ENCODE peak calls at places on chromosomes 3 and 15, in nine cellular contexts. C is CD4-positive, CD25-positive, alpha-beta regulatory T cell; J is AG10803; Z is DND-41; K is skeletal muscle cell; G is retinal pigment epithelial cell; W is breast epithelium; S is CD8-positive, alpha-beta T cell; Q is prostate gland. T is an unnamed sample.

GRCh38 chr3:11665331-11665730 is 21.6 kb upstream of the VGLL4 start:
- DNase-seq in W (no peak), Z (no peak), Q (no peak), C (no peak), J (no peak), K (no peak), S (no peak), G (no peak), T (no peak)

GRCh38 chr3:100496711-100497261 is 4.4 kb downstream of the TMEM45A start:
- DNase-seq in Z (no peak), G (no peak), W (no peak), K (no peak), J (peak), C (no peak), Q (no peak), S (no peak), T (peak)

GRCh38 chr3:38556640-38557358 is 60.7 kb downstream of the EXOG start:
- DNase-seq in C (no peak), G (no peak), Z (no peak), S (no peak), Q (no peak), K (no peak), J (no peak), W (no peak), T (no peak)

GRCh38 chr3:114308830-114309229 is 15.0 kb downstream of the TIGIT start:
- DNase-seq in S (peak), J (no peak), Z (no peak), G (no peak), C (peak), Q (no peak), K (no peak), W (no peak), T (no peak)

GRCh38 chr15:91787198-91787597 is 66.3 kb upstream of the SLCO3A1 start:
- DNase-seq in C (no peak), S (no peak), K (no peak), W (no peak), Z (no peak), G (no peak), J (no peak), Q (no peak), T (no peak)

GRCh38 chr15:85474700-85475316 is 94.4 kb downstream of the AKAP13 start:
- DNase-seq in G (no peak), W (no peak), Z (no peak), S (no peak), C (no peak), Q (no peak), J (peak), K (no peak), T (peak)

GRCh38 chr15:51341366-51342248 is at the start of gene GLDN:
- DNase-seq in J (peak), W (no peak), Q (no peak), K (no peak), S (no peak), G (no peak), C (no peak), Z (no peak), T (no peak)

GRCh38 chr3:193830791-193831191 is 237.8 kb downstream of the OPA1 start:
- DNase-seq in Z (peak), S (no peak), K (no peak), G (no peak), Q (peak), J (no peak), W (no peak), C (no peak), T (no peak)

GRCh38 chr15:37015025-37015424 is 85.3 kb downstream of the MEIS2 start:
- DNase-seq in J (peak), W (no peak), Q (peak), K (no peak), Z (no peak), G (peak), S (no peak), C (no peak), T (no peak)

GRCh38 chr3:146189519-146190173 is 28.7 kb upstream of the PLOD2 start:
- DNase-seq in C (peak), S (no peak), W (no peak), Q (no peak), Z (peak), J (peak), G (no peak), K (no peak), T (peak)

GRCh38 chr3:65856907-65857306 is 181.8 kb downstream of the MAGI1 start:
- DNase-seq in Q (no peak), G (no peak), K (no peak), S (no peak), W (no peak), J (no peak), C (no peak), Z (no peak), T (no peak)

GRCh38 chr3:183446838-183447205 is 18.4 kb upstream of the MCF2L2 start:
- DNase-seq in G (no peak), K (no peak), Q (no peak), W (no peak), J (no peak), Z (no peak), S (no peak), C (no peak), T (no peak)

GRCh38 chr3:141305436-141305835 is 62.9 kb upstream of the ZBTB38 start:
- DNase-seq in Q (no peak), J (peak), S (no peak), Z (no peak), G (peak), C (peak), W (no peak), K (no peak), T (peak)

GRCh38 chr3:38317186-38317759 is 29.3 kb upstream of the XYLB start:
- DNase-seq in G (no peak), C (no peak), Q (no peak), W (no peak), Z (no peak), K (no peak), J (no peak), S (no peak), T (peak)

GRCh38 chr15:66835558-66835878 is 133.5 kb downstream of the SMAD6 start:
- DNase-seq in W (no peak), C (no peak), G (peak), K (no peak), J (peak), Z (no peak), Q (no peak), S (no peak), T (no peak)

GRCh38 chr3:114762144-114762543 is 384.9 kb downstream of the ZBTB20 start:
- DNase-seq in K (no peak), W (no peak), Z (no peak), Q (no peak), S (no peak), J (no peak), C (no peak), G (no peak), T (no peak)

GRCh38 chr3:30664884-30665283 is 58.5 kb downstream of the TGFBR2 start:
- DNase-seq in W (no peak), Z (peak), G (no peak), S (no peak), C (peak), J (no peak), Q (no peak), K (no peak), T (no peak)

GRCh38 chr15:31446546-31446945 is 119.9 kb downstream of the KLF13 start:
- DNase-seq in C (no peak), Z (no peak), G (no peak), S (no peak), J (no peak), K (no peak), W (no peak), Q (no peak), T (no peak)

GRCh38 chr3:16633948-16634347 is 28.7 kb upstream of the DAZL start:
- DNase-seq in Q (no peak), K (no peak), G (no peak), J (no peak), C (no peak), W (no peak), S (no peak), Z (no peak), T (no peak)

GRCh38 chr3:176570992-176571391 is 626.3 kb downstream of the TBL1XR1 start:
- DNase-seq in G (no peak), C (no peak), S (no peak), J (no peak), Z (no peak), K (no peak), Q (no peak), W (no peak), T (no peak)

GRCh38 chr3:12975748-12976522 is 97.3 kb downstream of the IQSEC1 start:
- DNase-seq in J (no peak), G (no peak), W (no peak), Z (no peak), S (no peak), C (no peak), Q (no peak), K (no peak), T (no peak)

GRCh38 chr3:172102123-172102882 is 62.9 kb downstream of the FNDC3B start:
- DNase-seq in S (peak), Q (no peak), Z (peak), G (no peak), C (peak), K (no peak), J (no peak), W (no peak), T (no peak)

GRCh38 chr3:142904639-142905441 is 16.0 kb upstream of the PCOLCE2 start:
- DNase-seq in S (no peak), Z (no peak), C (peak), J (no peak), K (no peak), G (no peak), W (no peak), Q (no peak), T (peak)

GRCh38 chr3:11288786-11289637 is 16.8 kb downstream of the ATG7 start:
- DNase-seq in W (no peak), K (peak), Z (peak), S (no peak), G (peak), Q (no peak), C (no peak), J (peak), T (peak)

GRCh38 chr15:73346735-73347312 is 21.9 kb downstream of the HCN4 start:
- DNase-seq in Q (peak), G (peak), K (peak), S (peak), J (no peak), Z (peak), W (peak), C (peak), T (peak)

GRCh38 chr3:155748611-155749365 is 3.9 kb upstream of the PLCH1 start:
- DNase-seq in K (no peak), Z (no peak), Q (no peak), G (no peak), S (no peak), C (no peak), J (peak), W (no peak), T (peak)

GRCh38 chr15:83786336-83786735 is 132.4 kb downstream of the ADAMTSL3 start:
- DNase-seq in S (no peak), Q (no peak), J (no peak), W (no peak), G (no peak), Z (no peak), C (no peak), K (no peak), T (no peak)

GRCh38 chr3:14522129-14522691 is 17.9 kb downstream of the GRIP2 start:
- DNase-seq in J (no peak), K (no peak), C (no peak), Q (no peak), Z (no peak), W (peak), G (no peak), S (no peak), T (no peak)

GRCh38 chr15:90862964-90863721 is 5.2 kb upstream of the FURIN start:
- DNase-seq in Z (no peak), C (no peak), W (no peak), S (no peak), J (peak), G (no peak), Q (no peak), K (no peak), T (peak)

GRCh38 chr3:32405155-32405554 is 13.5 kb downstream of the CMTM7 start:
- DNase-seq in Q (no peak), K (no peak), W (no peak), C (no peak), J (peak), S (no peak), Z (no peak), G (no peak), T (no peak)

GRCh38 chr15:90028376-90028775 is 27.3 kb downstream of the ZNF710 start:
- DNase-seq in S (no peak), G (no peak), C (no peak), K (no peak), W (no peak), Q (no peak), Z (no peak), J (no peak), T (no peak)

GRCh38 chr3:124360626-124361025 is 368.7 kb upstream of the ROPN1 start:
- DNase-seq in G (peak), C (no peak), K (no peak), J (no peak), Z (no peak), S (no peak), W (no peak), Q (no peak), T (no peak)

GRCh38 chr3:53160335-53160659 is 712 bp upstream of the PRKCD start:
- DNase-seq in Q (no peak), S (no peak), Z (no peak), G (no peak), K (no peak), J (no peak), C (no peak), W (no peak), T (no peak)
- H3K4me3 ChIP-seq in Q (peak), S (peak), Z (no peak), G (peak), K (peak), J (peak), C (peak), W (peak), T (peak)

GRCh38 chr3:195441051-195441450 is 1.8 kb downstream of the ACAP2 start:
- DNase-seq in Z (no peak), Q (no peak), S (no peak), K (no peak), G (no peak), J (no peak), W (no peak), C (no peak), T (no peak)

GRCh38 chr3:195441476-195441970 is 1.3 kb downstream of the ACAP2 start:
- DNase-seq in S (no peak), W (no peak), Q (no peak), K (no peak), G (no peak), C (peak), J (peak), Z (no peak), T (peak)

GRCh38 chr3:195441971-195442572 is 748 bp downstream of the ACAP2 start:
- DNase-seq in J (peak), Q (peak), W (no peak), Z (peak), K (no peak), S (peak), C (peak), G (no peak), T (peak)

GRCh38 chr3:195438371-195438770 is 4.4 kb downstream of the ACAP2 start:
- DNase-seq in S (no peak), Q (no peak), G (peak), K (no peak), W (no peak), Z (no peak), C (no peak), J (no peak), T (peak)

GRCh38 chr3:195440379-195440778 is 2.4 kb downstream of the ACAP2 start:
- DNase-seq in K (no peak), S (no peak), C (peak), G (no peak), W (no peak), Q (no peak), J (no peak), Z (no peak), T (no peak)
- H3K4me3 ChIP-seq in K (no peak), S (no peak), C (peak), G (no peak), W (no peak), Q (no peak), J (no peak), Z (no peak), T (peak)

GRCh38 chr15:58142827-58143226 is 4.6 kb downstream of the AQP9 start:
- DNase-seq in Z (no peak), K (no peak), G (no peak), J (no peak), C (no peak), W (no peak), S (no peak), Q (no peak), T (no peak)

GRCh38 chr15:58148120-58148519 is 9.9 kb downstream of the AQP9 start:
- DNase-seq in W (no peak), K (no peak), G (no peak), C (no peak), S (no peak), Z (no peak), Q (no peak), J (no peak), T (no peak)

GRCh38 chr15:58147151-58147550 is 9.0 kb downstream of the AQP9 start:
- DNase-seq in S (no peak), J (peak), Q (no peak), Z (no peak), G (peak), W (no peak), K (no peak), C (no peak), T (no peak)

GRCh38 chr15:58148633-58149032 is 10.5 kb downstream of the AQP9 start:
- DNase-seq in J (no peak), K (no peak), W (no peak), Q (no peak), Z (no peak), S (no peak), C (no peak), G (no peak), T (no peak)

DNA sequence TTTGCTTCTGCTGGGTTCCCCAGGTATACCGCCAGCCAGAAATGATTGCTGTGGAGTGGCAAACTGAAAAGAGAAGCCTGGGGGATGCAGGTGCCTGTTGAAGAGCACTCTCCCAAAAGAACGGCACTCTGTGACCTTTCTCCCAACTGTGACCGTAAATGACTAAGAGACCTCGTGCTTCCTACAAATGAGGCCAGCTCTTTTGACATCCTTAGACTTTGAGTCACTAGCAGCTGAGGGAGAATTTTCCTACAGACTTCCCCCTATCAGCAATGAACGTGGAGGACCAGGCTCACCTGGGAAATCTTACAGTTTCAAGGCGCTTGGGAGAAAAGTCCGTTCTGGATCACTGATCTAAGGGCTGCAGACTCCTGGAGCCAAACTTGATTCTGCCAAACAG is 8.6 kb downstream of the AQP9 start:
- DNase-seq in K (no peak), Q (no peak), J (peak), S (no peak), C (no peak), W (no peak), G (peak), Z (no peak), T (peak)
- H3K4me3 ChIP-seq in K (no peak), Q (no peak), J (no peak), S (no peak), C (no peak), W (no peak), G (no peak), Z (no peak), T (no peak)

DNA sequence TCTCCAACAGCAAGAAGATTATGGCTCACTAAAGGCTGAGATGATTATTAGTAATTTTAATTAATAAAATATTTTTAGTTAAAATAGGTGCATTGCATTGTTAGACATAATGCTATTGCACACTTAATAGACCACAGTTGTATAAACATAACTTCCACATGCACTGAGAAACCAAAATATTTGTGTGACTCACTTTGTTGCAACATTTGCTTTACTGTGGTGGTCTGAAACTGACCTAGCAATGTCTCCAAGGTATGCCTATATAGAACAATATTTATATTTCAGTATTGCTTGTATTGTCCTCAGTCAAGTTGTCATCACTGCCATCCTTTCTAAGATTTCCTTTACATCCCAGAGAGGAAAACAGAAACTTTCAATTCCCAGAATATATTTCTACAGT is 1215.2 kb downstream of the SI start:
- DNase-seq in G (no peak), J (no peak), Z (no peak), S (no peak), W (no peak), Q (no peak), K (peak), C (no peak), T (peak)
- H3K4me3 ChIP-seq in G (no peak), J (no peak), Z (no peak), S (no peak), W (no peak), Q (no peak), K (no peak), C (no peak), T (no peak)

GRCh38 chr15:44738340-44738984 is 2.1 kb downstream of the TRIM69 start:
- DNase-seq in G (no peak), K (no peak), Q (no peak), S (no peak), W (no peak), C (peak), Z (no peak), J (peak), T (peak)

GRCh38 chr15:44735482-44736260 is 657 bp upstream of the TRIM69 start:
- DNase-seq in W (no peak), G (no peak), J (peak), Q (no peak), Z (no peak), C (peak), K (no peak), S (no peak), T (no peak)

GRCh38 chr15:44729394-44729913 is 6.9 kb upstream of the TRIM69 start:
- DNase-seq in J (no peak), W (no peak), S (no peak), G (no peak), Q (peak), Z (peak), C (peak), K (no peak), T (no peak)

GRCh38 chr15:44736261-44736765 is at the start of gene TRIM69:
- DNase-seq in W (no peak), J (no peak), Q (no peak), C (peak), S (no peak), G (no peak), K (no peak), Z (no peak), T (no peak)

DNA sequence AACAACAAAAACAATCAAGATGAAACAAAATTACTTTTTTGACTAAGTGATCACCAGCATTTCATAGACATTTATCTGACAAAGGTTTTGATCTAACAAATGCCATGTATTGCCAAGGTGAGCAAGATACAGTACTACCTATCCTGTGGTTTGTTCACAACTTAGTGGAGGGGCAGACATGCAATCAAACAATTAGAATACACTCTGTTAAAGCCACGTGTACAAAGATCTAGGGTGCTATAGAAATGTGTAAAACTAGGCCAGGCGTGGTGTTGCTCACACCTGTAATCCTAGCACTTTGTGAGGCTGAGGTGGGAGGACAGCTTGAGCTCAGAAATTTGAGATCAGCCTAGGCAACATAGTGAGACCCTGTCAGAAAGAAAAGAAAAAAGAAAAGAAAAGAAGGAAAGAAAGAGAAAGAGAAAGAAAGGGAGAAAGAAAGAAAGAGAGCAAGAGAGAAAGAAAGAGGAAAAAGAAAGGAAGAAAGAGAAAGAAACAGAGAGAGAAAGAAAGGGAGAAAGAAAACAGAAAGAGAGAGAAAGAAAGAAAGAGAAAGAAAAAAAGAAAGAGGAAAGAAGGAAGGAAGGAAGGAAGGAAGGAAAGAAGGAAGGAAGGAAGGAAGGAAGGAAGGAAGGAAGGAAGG is 1.4 kb upstream of the TRIM69 start:
- DNase-seq in Q (no peak), J (no peak), W (no peak), K (no peak), C (no peak), G (no peak), S (no peak), Z (no peak), T (no peak)
- H3K4me3 ChIP-seq in Q (no peak), J (no peak), W (no peak), K (no peak), C (peak), G (no peak), S (peak), Z (no peak), T (no peak)

T was measured in PC-3.